ENCODE peak calls at places on chromosomes 16 and 17, in eight cellular contexts. W is PC-3, L is GM23338, G is OCI-LY7, Y is hepatocyte, U is HCT116, T is MM.1S, O is GM23248. F is an unnamed sample.
A peak's percentile ranks its signal among the peaks of the same experiment; 100 is the strongest.

GRCh38 chr16:64489449-64489848 is 632.4 kb downstream of the CDH11 start:
- DNase-seq in W (no peak), L (no peak), G (no peak), Y (no peak), U (no peak), T (no peak), O (no peak), F (no peak)

GRCh38 chr17:29007456-29008455 is 1.9 kb upstream of the SEZ6 start:
- DNase-seq in W (peak; percentile 67), L (no peak), G (no peak), Y (peak; percentile 26), U (peak; percentile 21), T (no peak), O (peak; percentile 77), F (no peak)

GRCh38 chr16:1916654-1916990 is 1.6 kb downstream of the HS3ST6 start:
- DNase-seq in W (no peak), L (peak; percentile 57), G (no peak), Y (no peak), U (no peak), T (no peak), O (no peak), F (peak; percentile 82)

GRCh38 chr17:73976676-73977521 is 226.6 kb upstream of the RPL38 start:
- DNase-seq in W (no peak), L (no peak), G (no peak), Y (no peak), U (no peak), T (no peak), O (peak; percentile 62), F (no peak)

GRCh38 chr17:45991341-45991740 is 7.7 kb upstream of the STH start:
- DNase-seq in W (no peak), L (no peak), G (no peak), Y (no peak), U (no peak), T (no peak), O (no peak), F (no peak)

GRCh38 chr17:22221344-22221743 is 529.0 kb downstream of the KCNJ18 start:
- DNase-seq in W (no peak), L (no peak), G (no peak), Y (no peak), U (no peak), T (no peak), O (no peak), F (no peak)

GRCh38 chr17:10120749-10121148 is 77.7 kb downstream of the GAS7 start:
- DNase-seq in W (no peak), L (no peak), G (no peak), Y (no peak), U (no peak), T (no peak), O (no peak), F (no peak)

GRCh38 chr16:11610121-11610505 is 23.4 kb upstream of the LITAF start:
- DNase-seq in W (no peak), L (no peak), G (no peak), Y (no peak), U (no peak), T (no peak), O (no peak), F (no peak)

GRCh38 chr16:10817963-10818941 is at the start of gene TVP23A:
- DNase-seq in W (no peak), L (peak; percentile 77), G (no peak), Y (peak; percentile 33), U (no peak), T (no peak), O (no peak), F (peak; percentile 80)

GRCh38 chr17:77363821-77364361 is 223.1 kb downstream of the SEC14L1 start:
- DNase-seq in W (no peak), L (no peak), G (no peak), Y (peak; percentile 35), U (no peak), T (no peak), O (peak; percentile 74), F (no peak)

GRCh38 chr16:3122926-3123570 is 10.7 kb downstream of the ZNF205 start:
- DNase-seq in W (no peak), L (no peak), G (no peak), Y (no peak), U (no peak), T (no peak), O (peak; percentile 50), F (no peak)

GRCh38 chr16:81008151-81008789 is 1.3 kb downstream of the CENPN start:
- DNase-seq in W (no peak), L (no peak), G (no peak), Y (no peak), U (no peak), T (no peak), O (no peak), F (no peak)

GRCh38 chr16:70675851-70676513 is 9.9 kb downstream of the MTSS2 start:
- DNase-seq in W (no peak), L (no peak), G (no peak), Y (no peak), U (no peak), T (no peak), O (no peak), F (no peak)

GRCh38 chr17:47465165-47465564 is 65.7 kb upstream of the NPEPPS start:
- DNase-seq in W (no peak), L (no peak), G (no peak), Y (no peak), U (no peak), T (no peak), O (no peak), F (no peak)

GRCh38 chr17:48547839-48548686 is 3.2 kb upstream of the HOXB2 start:
- DNase-seq in W (no peak), L (peak; percentile 66), G (no peak), Y (no peak), U (no peak), T (no peak), O (peak; percentile 90), F (peak; percentile 56)

GRCh38 chr16:62156971-62157370 is 120.7 kb upstream of the CDH8 start:
- DNase-seq in W (no peak), L (no peak), G (no peak), Y (no peak), U (no peak), T (no peak), O (no peak), F (no peak)

GRCh38 chr17:73991260-73991659 is 212.2 kb upstream of the RPL38 start:
- DNase-seq in W (no peak), L (no peak), G (no peak), Y (no peak), U (no peak), T (no peak), O (no peak), F (no peak)

GRCh38 chr16:51839697-51840462 is 688.8 kb upstream of the SALL1 start:
- DNase-seq in W (no peak), L (peak; percentile 9), G (no peak), Y (no peak), U (no peak), T (no peak), O (no peak), F (no peak)

GRCh38 chr16:82653550-82654511 is 27.1 kb downstream of the CDH13 start:
- DNase-seq in W (peak; percentile 81), L (peak; percentile 7), G (peak; percentile 11), Y (peak; percentile 66), U (peak; percentile 37), T (peak; percentile 32), O (peak; percentile 91), F (no peak)

GRCh38 chr17:67422887-67423286 is 45.8 kb downstream of the PITPNC1 start:
- DNase-seq in W (no peak), L (no peak), G (no peak), Y (no peak), U (peak; percentile 52), T (no peak), O (no peak), F (no peak)
- H3K27ac ChIP-seq in W (peak overlapping the region; percentile 96), L (peak overlapping the region; percentile 21), G (no peak overlapping the region), Y (no peak overlapping the region), U (peak overlapping the region; percentile 95), T (no peak overlapping the region), O (peak overlapping the region; percentile 78), F (no peak overlapping the region)

GRCh38 chr17:1376061-1376460 is 24.0 kb downstream of the YWHAE start:
- DNase-seq in W (no peak), L (no peak), G (no peak), Y (no peak), U (no peak), T (peak; percentile 80), O (no peak), F (no peak)

GRCh38 chr17:1373710-1374237 is 26.2 kb downstream of the YWHAE start:
- DNase-seq in W (no peak), L (no peak), G (no peak), Y (no peak), U (no peak), T (no peak), O (no peak), F (no peak)

GRCh38 chr17:1375615-1376014 is 24.4 kb downstream of the YWHAE start:
- DNase-seq in W (no peak), L (no peak), G (no peak), Y (no peak), U (no peak), T (no peak), O (no peak), F (no peak)

GRCh38 chr17:1372618-1373017 is 27.4 kb downstream of the YWHAE start:
- DNase-seq in W (no peak), L (no peak), G (no peak), Y (no peak), U (no peak), T (no peak), O (no peak), F (no peak)

GRCh38 chr17:1374426-1375177 is 25.4 kb downstream of the YWHAE start:
- DNase-seq in W (no peak), L (no peak), G (no peak), Y (no peak), U (no peak), T (no peak), O (no peak), F (no peak)
- TF ChIP-seq EZH2phosphoT487 in W (no peak), L (no peak), G (no peak), Y (no peak), U (no peak), T (no peak), O (no peak), F (no peak)

DNA sequence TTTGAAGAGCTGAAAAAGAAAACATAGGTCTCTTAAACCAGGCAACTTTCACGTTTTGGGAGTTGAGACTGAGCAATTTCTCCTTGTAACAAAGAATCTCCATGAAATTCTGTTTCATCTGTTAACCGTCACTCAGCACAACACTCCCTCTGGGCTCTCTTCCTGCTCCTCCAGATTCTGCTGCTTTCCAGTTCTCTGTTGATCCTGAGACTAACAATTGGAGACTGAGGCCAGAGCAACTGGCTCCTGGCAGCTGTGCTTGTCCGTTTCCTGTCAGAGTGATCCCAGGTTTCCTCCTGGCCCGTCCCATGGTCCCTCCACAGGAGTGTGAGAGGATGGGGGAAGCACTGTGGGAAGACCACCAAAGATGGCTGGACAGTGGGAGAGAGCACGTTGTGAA is 32.5 kb downstream of the IST1 start:
- DNase-seq in W (no peak), L (no peak), G (no peak), Y (no peak), U (no peak), T (no peak), O (no peak), F (no peak)
- H3K4me3 ChIP-seq in W (no peak overlapping the region), L (no peak overlapping the region), G (no peak overlapping the region), Y (no peak overlapping the region), U (no peak overlapping the region), T (no peak overlapping the region), O (no peak overlapping the region), F (no peak overlapping the region)

GRCh38 chr16:17222756-17223411 is 247.9 kb downstream of the XYLT1 start:
- DNase-seq in W (no peak), L (peak; percentile 34), G (no peak), Y (no peak), U (no peak), T (no peak), O (no peak), F (no peak)
- H3K27ac ChIP-seq in W (no peak overlapping the region), L (no peak overlapping the region), G (no peak overlapping the region), Y (no peak overlapping the region), U (no peak overlapping the region), T (no peak overlapping the region), O (no peak overlapping the region), F (no peak overlapping the region)

GRCh38 chr17:17205368-17206148 is 575 bp downstream of the PLD6 start:
- DNase-seq in W (peak; percentile 71), L (peak; percentile 40), G (no peak), Y (no peak), U (peak; percentile 7), T (peak; percentile 84), O (peak; percentile 88), F (no peak)
- TF ChIP-seq EZH2phosphoT487 in W (no peak), L (no peak), G (no peak), Y (no peak), U (no peak), T (no peak), O (no peak), F (no peak)

F was measured in neural progenitor cell.